ENCODE peak calls at places on chromosomes 6 and 20, in seven cellular contexts. One of them, this sample, is unnamed.

GRCh38 chr20:36407196-36407733 is 101.1 kb downstream of the DLGAP4 start:
- DNase-seq in T-helper 9 cell: no peak
- DNase-seq in transverse colon: no peak
- DNase-seq in kidney epithelial cell: no peak
- DNase-seq in sciatic nerve: no peak
- DNase-seq in H9: no peak
- DNase-seq in endothelial cell: no peak
- DNase-seq in this sample: no peak

GRCh38 chr20:4922186-4922585 is 79.1 kb downstream of the SLC23A2 start:
- DNase-seq in transverse colon: no peak
- DNase-seq in H9: no peak
- DNase-seq in T-helper 9 cell: no peak
- DNase-seq in endothelial cell: no peak
- DNase-seq in sciatic nerve: no peak
- DNase-seq in kidney epithelial cell: no peak
- DNase-seq in this sample: no peak

GRCh38 chr6:33696076-33696475 is 15.4 kb downstream of the UQCC2 start:
- DNase-seq in sciatic nerve: no peak
- DNase-seq in kidney epithelial cell: no peak
- DNase-seq in endothelial cell: no peak
- DNase-seq in H9: no peak
- DNase-seq in T-helper 9 cell: no peak
- DNase-seq in transverse colon: no peak
- DNase-seq in this sample: no peak

GRCh38 chr20:25498280-25498606 is 87.1 kb downstream of the NINL start:
- DNase-seq in T-helper 9 cell: no peak
- DNase-seq in transverse colon: no peak
- DNase-seq in H9: no peak
- DNase-seq in sciatic nerve: no peak
- DNase-seq in endothelial cell: no peak
- DNase-seq in kidney epithelial cell: no peak
- DNase-seq in this sample: no peak

GRCh38 chr20:17023811-17024210 is 203.0 kb upstream of the PCSK2 start:
- DNase-seq in endothelial cell: no peak
- DNase-seq in H9: peak; percentile 72
- DNase-seq in sciatic nerve: no peak
- DNase-seq in T-helper 9 cell: no peak
- DNase-seq in transverse colon: no peak
- DNase-seq in kidney epithelial cell: no peak
- DNase-seq in this sample: no peak

GRCh38 chr20:9508240-9508661 is 6.1 kb upstream of the LAMP5 start:
- DNase-seq in endothelial cell: no peak
- DNase-seq in sciatic nerve: no peak
- DNase-seq in transverse colon: no peak
- DNase-seq in kidney epithelial cell: no peak
- DNase-seq in T-helper 9 cell: no peak
- DNase-seq in H9: no peak
- DNase-seq in this sample: no peak

GRCh38 chr6:90285611-90286381 is 10.8 kb downstream of the BACH2 start:
- DNase-seq in H9: peak; percentile 86
- DNase-seq in T-helper 9 cell: peak; percentile 25
- DNase-seq in transverse colon: peak; percentile 77
- DNase-seq in kidney epithelial cell: peak; percentile 90
- DNase-seq in sciatic nerve: peak; percentile 82
- DNase-seq in endothelial cell: peak; percentile 34
- DNase-seq in this sample: no peak

GRCh38 chr6:111874030-111874425 is 776 bp upstream of the FYN start:
- DNase-seq in transverse colon: peak; percentile 19
- DNase-seq in sciatic nerve: no peak
- DNase-seq in T-helper 9 cell: peak; percentile 52
- DNase-seq in kidney epithelial cell: no peak
- DNase-seq in endothelial cell: peak; percentile 43
- DNase-seq in H9: no peak
- DNase-seq in this sample: no peak

GRCh38 chr20:8089668-8090067 is 42.4 kb upstream of the PLCB1 start:
- DNase-seq in kidney epithelial cell: no peak
- DNase-seq in transverse colon: no peak
- DNase-seq in H9: no peak
- DNase-seq in T-helper 9 cell: no peak
- DNase-seq in endothelial cell: no peak
- DNase-seq in sciatic nerve: no peak
- DNase-seq in this sample: no peak

GRCh38 chr6:168154263-168154917 is 75.4 kb upstream of the FRMD1 start:
- DNase-seq in sciatic nerve: no peak
- DNase-seq in kidney epithelial cell: no peak
- DNase-seq in endothelial cell: no peak
- DNase-seq in T-helper 9 cell: no peak
- DNase-seq in transverse colon: no peak
- DNase-seq in H9: peak; percentile 14
- DNase-seq in this sample: no peak